ENCODE peak calls at places on chromosomes 16 and 17, in six cellular contexts. Y is heart right ventricle, B is gastrocnemius medialis, P is GM12864, T is cardiac muscle cell, N is tibial nerve. W is an unnamed sample.

GRCh38 chr17:81169870-81170309 is 3.9 kb upstream of the AATK start:
- DNase-seq in N (no peak), P (no peak), T (no peak), B (no peak), Y (no peak), W (no peak)

GRCh38 chr17:79778504-79779087 is 648 bp downstream of the CBX2 start:
- DNase-seq in Y (no peak), B (no peak), P (no peak), T (peak), N (no peak), W (no peak)

GRCh38 chr17:14337596-14338079 is 36.8 kb downstream of the HS3ST3B1 start:
- DNase-seq in P (peak), Y (no peak), B (no peak), T (no peak), N (no peak), W (no peak)

GRCh38 chr16:85417156-85417860 is 195.8 kb upstream of the GSE1 start:
- DNase-seq in B (peak), P (no peak), Y (no peak), N (no peak), T (no peak), W (no peak)

GRCh38 chr17:81339502-81340296 is 44.6 kb upstream of the SLC38A10 start:
- DNase-seq in P (no peak), T (no peak), N (no peak), B (no peak), Y (no peak), W (no peak)

GRCh38 chr17:74610108-74610507 is 13.4 kb downstream of the CD300E start:
- DNase-seq in N (no peak), T (peak), P (no peak), Y (no peak), B (no peak), W (no peak)

GRCh38 chr17:81391964-81392908 is 3.0 kb upstream of the BAHCC1 start:
- DNase-seq in P (no peak), B (peak), Y (no peak), T (peak), N (no peak), W (no peak)

GRCh38 chr17:29111816-29112499 is 68.2 kb downstream of the MYO18A start:
- DNase-seq in N (peak), P (no peak), Y (peak), T (peak), B (peak), W (no peak)

GRCh38 chr17:45411348-45412105 is 21.1 kb downstream of the ARHGAP27 start:
- DNase-seq in P (no peak), N (no peak), Y (no peak), T (no peak), B (peak), W (no peak)

GRCh38 chr17:45410144-45411091 is 22.3 kb downstream of the ARHGAP27 start:
- DNase-seq in P (no peak), T (no peak), B (no peak), Y (peak), N (no peak), W (no peak)

GRCh38 chr17:45406107-45406506 is 26.6 kb downstream of the ARHGAP27 start:
- DNase-seq in Y (no peak), P (no peak), T (no peak), B (no peak), N (no peak), W (no peak)

GRCh38 chr17:45408611-45409421 is 23.9 kb downstream of the ARHGAP27 start:
- DNase-seq in Y (no peak), T (peak), P (no peak), B (no peak), N (no peak), W (no peak)

DNA sequence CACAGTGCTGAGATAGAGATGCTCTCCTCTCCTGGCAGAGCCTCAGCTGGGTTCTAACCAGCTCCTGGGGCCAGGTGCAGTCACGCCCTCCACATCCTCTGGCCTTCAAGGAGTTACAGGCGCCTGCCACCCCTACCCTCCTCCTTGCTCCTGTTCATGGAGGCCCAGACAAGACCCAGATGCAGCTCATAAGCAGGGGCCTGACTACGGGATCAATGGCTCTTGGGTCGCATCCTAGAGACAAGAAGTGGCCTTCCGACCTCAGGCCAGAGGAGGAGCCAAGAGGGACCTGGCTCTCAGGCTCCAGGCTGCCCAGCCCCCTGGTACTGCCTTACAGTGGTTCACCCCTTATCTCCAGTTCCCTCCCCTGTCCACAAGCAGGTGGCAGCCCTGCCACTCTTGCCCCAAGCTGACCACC is 23.0 kb downstream of the ARHGAP27 start:
- DNase-seq in N (no peak), B (no peak), P (no peak), Y (no peak), T (no peak), W (no peak)
- H3K4me3 ChIP-seq in N (peak), B (peak), P (peak), Y (peak), T (no peak), W (peak)

GRCh38 chr16:24995469-24995868 is 19.7 kb downstream of the ARHGAP17 start:
- DNase-seq in N (no peak), Y (no peak), T (no peak), B (no peak), P (no peak), W (no peak)

GRCh38 chr16:24995033-24995432 is 20.1 kb downstream of the ARHGAP17 start:
- DNase-seq in P (no peak), N (no peak), B (no peak), T (no peak), Y (no peak), W (no peak)

GRCh38 chr16:24996731-24997130 is 18.4 kb downstream of the ARHGAP17 start:
- DNase-seq in T (no peak), N (no peak), Y (no peak), B (no peak), P (no peak), W (no peak)

GRCh38 chr16:24997665-24998064 is 17.5 kb downstream of the ARHGAP17 start:
- DNase-seq in Y (no peak), T (no peak), N (no peak), P (no peak), B (no peak), W (no peak)

DNA sequence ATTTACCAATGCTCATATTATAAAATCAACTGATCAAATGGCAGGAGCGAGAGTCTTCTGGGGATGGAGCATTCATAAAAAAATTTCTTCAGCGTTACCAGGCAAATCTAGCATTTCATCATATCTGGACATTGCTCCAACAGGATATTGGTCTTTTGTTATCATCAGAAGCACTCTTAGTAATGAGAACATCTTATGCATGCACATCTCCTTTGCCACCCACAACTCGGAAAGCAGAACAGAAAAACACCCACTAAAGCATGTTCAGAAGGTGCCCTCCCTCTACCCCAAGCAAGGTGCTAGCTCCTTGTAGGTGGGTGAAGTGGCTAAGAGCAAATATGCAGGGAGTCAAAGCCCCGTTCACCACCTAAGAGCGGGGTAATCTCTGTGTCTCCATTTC is 18.9 kb downstream of the ARHGAP17 start:
- DNase-seq in N (no peak), B (no peak), T (no peak), Y (no peak), P (no peak), W (no peak)
- H3K4me3 ChIP-seq in N (no peak), B (no peak), T (no peak), Y (no peak), P (no peak), W (no peak)

GRCh38 chr16:66904846-66905632 is 13.6 kb downstream of the CDH16 start:
- DNase-seq in B (no peak), N (no peak), T (peak), P (no peak), Y (peak), W (no peak)
- H3K4me3 ChIP-seq in B (no peak), N (no peak), T (peak), P (no peak), Y (peak), W (no peak)

GRCh38 chr16:86511317-86512161 is 1.2 kb downstream of the FOXF1 start:
- DNase-seq in T (no peak), B (no peak), Y (no peak), N (no peak), P (no peak), W (no peak)
- H3K4me3 ChIP-seq in T (peak), B (no peak), Y (peak), N (peak), P (no peak), W (peak)

GRCh38 chr16:2468725-2469398 is 2.2 kb upstream of the NTN3 start:
- DNase-seq in B (no peak), P (no peak), N (no peak), T (no peak), Y (no peak), W (no peak)
- H3K4me3 ChIP-seq in B (peak), P (peak), N (peak), T (no peak), Y (peak), W (peak)

GRCh38 chr17:7563115-7563869 is 1.6 kb downstream of the SENP3 start:
- DNase-seq in P (no peak), B (no peak), Y (no peak), N (no peak), T (no peak), W (no peak)

GRCh38 chr17:7562208-7562605 is 488 bp downstream of the SENP3 start:
- DNase-seq in P (no peak), N (no peak), Y (no peak), B (no peak), T (peak), W (no peak)

GRCh38 chr17:7560172-7561027 is 1.3 kb upstream of the SENP3 start:
- DNase-seq in Y (peak), T (peak), N (no peak), P (no peak), B (peak), W (no peak)

GRCh38 chr17:7561028-7561575 is 617 bp upstream of the SENP3 start:
- DNase-seq in B (peak), Y (peak), N (peak), P (no peak), T (peak), W (no peak)

DNA sequence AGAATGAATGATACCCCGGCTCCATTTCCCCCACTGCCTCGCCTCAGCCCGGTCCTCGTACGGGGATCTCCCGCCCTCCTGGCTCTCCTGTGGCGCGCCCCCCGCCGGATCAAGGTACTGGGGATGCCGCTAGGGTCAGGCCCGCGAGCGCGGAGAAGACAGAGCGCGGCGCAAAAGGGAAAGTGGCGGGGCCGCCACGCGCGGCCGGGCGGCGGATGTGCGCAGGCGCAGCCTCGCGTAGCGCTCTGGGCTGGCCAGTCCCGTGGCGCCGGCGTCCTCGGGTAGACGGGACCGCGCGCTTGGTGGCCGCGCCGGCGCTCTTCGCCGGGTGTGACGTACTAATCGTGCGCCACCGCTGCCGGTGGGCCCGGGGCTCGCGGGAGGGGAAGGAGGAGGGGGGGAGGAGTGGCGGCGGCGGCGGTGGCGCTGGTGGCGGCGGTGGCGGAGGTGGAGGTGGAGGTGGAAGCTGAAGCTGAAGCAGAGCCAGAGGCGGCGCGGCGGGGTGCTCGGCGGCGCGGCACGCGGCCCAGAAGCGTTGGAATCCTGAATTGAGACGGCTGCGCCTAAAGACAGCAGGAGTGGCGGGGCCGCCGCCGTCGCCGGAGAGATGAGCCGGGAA is at the start of gene SENP3:
- DNase-seq in T (peak), P (no peak), Y (peak), N (peak), B (peak), W (no peak)
- H3K4me3 ChIP-seq in T (peak), P (peak), Y (peak), N (peak), B (peak), W (peak)

W was measured in esophagus squamous epithelium.